ENCODE peak calls at places on chromosome 14, in seven cellular contexts. S is anterior cingulate cortex, M is adipocyte, G is left kidney, J is pons, L is SJSA1, Q is HTR-8/SVneo. V is an unnamed sample.

GRCh38 chr14:72303930-72304329 is 371.7 kb downstream of the RGS6 start:
- DNase-seq in S (no peak), G (no peak), M (no peak), L (no peak), J (no peak), Q (no peak), V (no peak)

GRCh38 chr14:100202712-100203111 is 36.2 kb upstream of the YY1 start:
- DNase-seq in J (no peak), G (no peak), S (no peak), M (no peak), L (no peak), Q (no peak), V (no peak)

GRCh38 chr14:73633517-73634332 is 11.1 kb upstream of the DNAL1 start:
- DNase-seq in S (peak), L (peak), G (peak), J (peak), M (peak), Q (peak), V (peak)

GRCh38 chr14:38944691-38945090 is 158.3 kb downstream of the SEC23A start:
- DNase-seq in M (no peak), L (no peak), Q (no peak), G (no peak), S (no peak), J (peak), V (no peak)

GRCh38 chr14:85487215-85487614 is 42.7 kb upstream of the FLRT2 start:
- DNase-seq in Q (no peak), G (no peak), S (no peak), L (no peak), M (peak), J (no peak), V (no peak)

GRCh38 chr14:36091096-36091495 is 85.4 kb downstream of the PTCSC3 start:
- DNase-seq in L (peak), S (no peak), G (peak), Q (peak), J (no peak), M (peak), V (peak)

GRCh38 chr14:69625299-69626131 is 14.1 kb downstream of the SUSD6 start:
- DNase-seq in G (peak), S (peak), J (peak), L (no peak), Q (no peak), M (peak), V (peak)

GRCh38 chr14:51473808-51474207 is 177.9 kb upstream of the FRMD6 start:
- DNase-seq in S (no peak), G (no peak), M (peak), J (no peak), L (no peak), Q (no peak), V (no peak)

GRCh38 chr14:60722836-60723217 is 1.3 kb downstream of the SIX4 start:
- DNase-seq in L (no peak), G (peak), Q (peak), J (no peak), M (peak), S (no peak), V (peak)

GRCh38 chr14:30354439-30354838 is 204.5 kb upstream of the G2E3 start:
- DNase-seq in M (no peak), S (no peak), G (no peak), J (no peak), L (no peak), Q (no peak), V (no peak)

GRCh38 chr14:64423987-64424386 is 35.8 kb downstream of the MTHFD1 start:
- DNase-seq in G (no peak), Q (no peak), S (no peak), L (peak), J (no peak), M (no peak), V (no peak)

GRCh38 chr14:77024171-77024627 is 4.3 kb downstream of the IRF2BPL start:
- DNase-seq in Q (no peak), L (no peak), G (peak), S (no peak), J (no peak), M (peak), V (no peak)

GRCh38 chr14:76015191-76015590 is 29.6 kb downstream of the IFT43 start:
- DNase-seq in G (no peak), J (no peak), Q (no peak), S (no peak), M (no peak), L (no peak), V (no peak)

GRCh38 chr14:70808402-70809237 is 693 bp downstream of the MAP3K9 start:
- DNase-seq in Q (peak), J (no peak), M (peak), L (peak), S (no peak), G (peak), V (no peak)

GRCh38 chr14:75752907-75753594 is 92.0 kb downstream of the TTLL5 start:
- DNase-seq in M (peak), S (no peak), L (no peak), G (no peak), Q (no peak), J (no peak), V (no peak)

GRCh38 chr14:22220427-22220826 is 368.6 kb downstream of the DAD1 start:
- DNase-seq in G (no peak), S (no peak), M (peak), J (no peak), L (no peak), Q (no peak), V (peak)

GRCh38 chr14:71711619-71712018 is 220.6 kb upstream of the RGS6 start:
- DNase-seq in Q (peak), S (no peak), L (peak), M (peak), J (no peak), G (peak), V (peak)

GRCh38 chr14:78697341-78697740 is 527.2 kb downstream of the NRXN3 start:
- DNase-seq in G (peak), M (peak), J (peak), S (no peak), Q (no peak), L (peak), V (peak)

GRCh38 chr14:76918176-76918750 is 92.1 kb downstream of the LRRC74A start:
- DNase-seq in M (peak), S (no peak), G (peak), J (peak), Q (peak), L (no peak), V (peak)

GRCh38 chr14:101955695-101956161 is 8.6 kb upstream of the DYNC1H1 start:
- DNase-seq in L (no peak), G (no peak), S (no peak), M (no peak), Q (no peak), J (no peak), V (no peak)

GRCh38 chr14:101077511-101078074 is 174.1 kb upstream of the RTL1 start:
- DNase-seq in J (no peak), S (no peak), L (no peak), G (peak), M (peak), Q (no peak), V (no peak)

GRCh38 chr14:53948181-53948884 is 8.3 kb downstream of the BMP4 start:
- DNase-seq in J (no peak), Q (no peak), L (no peak), G (no peak), M (no peak), S (no peak), V (no peak)